ENCODE peak calls at places on chromosome 9, in four cellular contexts. One of them, this sample, is unnamed.

GRCh38 chr9:33498387-33498786 is 24.7 kb upstream of the NOL6 start:
- DNase-seq in uterus: no peak
- DNase-seq in HCT116: no peak
- DNase-seq in fibroblast of the aortic adventitia: peak; percentile 46
- DNase-seq in this sample: no peak

GRCh38 chr9:26158631-26159150 is 480.4 kb upstream of the TUSC1 start:
- DNase-seq in uterus: no peak
- DNase-seq in HCT116: no peak
- DNase-seq in fibroblast of the aortic adventitia: no peak
- DNase-seq in this sample: no peak

GRCh38 chr9:130680836-130681768 is 12.5 kb upstream of the EXOSC2 start:
- DNase-seq in uterus: peak; percentile 70
- DNase-seq in HCT116: peak; percentile 81
- DNase-seq in fibroblast of the aortic adventitia: peak; percentile 71
- DNase-seq in this sample: peak; percentile 84

GRCh38 chr9:10251490-10251889 is 361.3 kb downstream of the PTPRD start:
- DNase-seq in uterus: no peak
- DNase-seq in HCT116: no peak
- DNase-seq in fibroblast of the aortic adventitia: peak; percentile 23
- DNase-seq in this sample: peak; percentile 19

GRCh38 chr9:29974197-29974596 is 2400.9 kb upstream of the C9orf72 start:
- DNase-seq in uterus: no peak
- DNase-seq in HCT116: no peak
- DNase-seq in fibroblast of the aortic adventitia: no peak
- DNase-seq in this sample: no peak

GRCh38 chr9:127711226-127711701 is 4.2 kb downstream of the PTRH1 start:
- DNase-seq in uterus: no peak
- DNase-seq in HCT116: no peak
- DNase-seq in fibroblast of the aortic adventitia: no peak
- DNase-seq in this sample: no peak

GRCh38 chr9:95876595-95876994 is 1.1 kb downstream of the ERCC6L2 start:
- DNase-seq in uterus: no peak
- DNase-seq in HCT116: no peak
- DNase-seq in fibroblast of the aortic adventitia: peak; percentile 22
- DNase-seq in this sample: peak; percentile 42

GRCh38 chr9:85586684-85587083 is 155.1 kb downstream of the AGTPBP1 start:
- DNase-seq in uterus: no peak
- DNase-seq in HCT116: no peak
- DNase-seq in fibroblast of the aortic adventitia: no peak
- DNase-seq in this sample: no peak

GRCh38 chr9:132997591-132997990 is 19.1 kb downstream of the GFI1B start:
- DNase-seq in uterus: no peak
- DNase-seq in HCT116: no peak
- DNase-seq in fibroblast of the aortic adventitia: peak; percentile 51
- DNase-seq in this sample: peak; percentile 88

GRCh38 chr9:101458955-101459631 is 23.5 kb upstream of the ALDOB start:
- DNase-seq in uterus: no peak
- DNase-seq in HCT116: peak; percentile 79
- DNase-seq in fibroblast of the aortic adventitia: peak; percentile 86
- DNase-seq in this sample: peak; percentile 78

GRCh38 chr9:3939820-3940219 is 360.0 kb downstream of the GLIS3 start:
- DNase-seq in uterus: no peak
- DNase-seq in HCT116: no peak
- DNase-seq in fibroblast of the aortic adventitia: no peak
- DNase-seq in this sample: no peak

GRCh38 chr9:17422994-17423680 is 155.7 kb upstream of the SH3GL2 start:
- DNase-seq in uterus: no peak
- DNase-seq in HCT116: no peak
- DNase-seq in fibroblast of the aortic adventitia: no peak
- DNase-seq in this sample: no peak

GRCh38 chr9:86503281-86503680 is 149.1 kb upstream of the TUT7 start:
- DNase-seq in uterus: no peak
- DNase-seq in HCT116: no peak
- DNase-seq in fibroblast of the aortic adventitia: no peak
- DNase-seq in this sample: no peak

GRCh38 chr9:124306098-124306735 is 48.5 kb downstream of the NEK6 start:
- DNase-seq in uterus: no peak
- DNase-seq in HCT116: peak; percentile 54
- DNase-seq in fibroblast of the aortic adventitia: peak; percentile 87
- DNase-seq in this sample: peak; percentile 93

GRCh38 chr9:4299006-4299795 is 667 bp downstream of the GLIS3 start:
- DNase-seq in uterus: peak; percentile 46
- DNase-seq in HCT116: no peak
- DNase-seq in fibroblast of the aortic adventitia: peak; percentile 57
- DNase-seq in this sample: peak; percentile 68

GRCh38 chr9:34176089-34176488 is 2.8 kb upstream of the UBAP1 start:
- DNase-seq in uterus: no peak
- DNase-seq in HCT116: no peak
- DNase-seq in fibroblast of the aortic adventitia: no peak
- DNase-seq in this sample: no peak

GRCh38 chr9:112554516-112554915 is 67.9 kb downstream of the KIAA1958 start:
- DNase-seq in uterus: no peak
- DNase-seq in HCT116: no peak
- DNase-seq in fibroblast of the aortic adventitia: peak; percentile 19
- DNase-seq in this sample: no peak

GRCh38 chr9:18228101-18228500 is 245.9 kb upstream of the ADAMTSL1 start:
- DNase-seq in uterus: no peak
- DNase-seq in HCT116: no peak
- DNase-seq in fibroblast of the aortic adventitia: no peak
- DNase-seq in this sample: no peak

GRCh38 chr9:111514967-111515366 is 10.0 kb upstream of the ZNF483 start:
- DNase-seq in uterus: no peak
- DNase-seq in HCT116: no peak
- DNase-seq in fibroblast of the aortic adventitia: no peak
- DNase-seq in this sample: no peak

GRCh38 chr9:131008563-131008908 is 438 bp upstream of the LAMC3 start:
- DNase-seq in uterus: no peak
- DNase-seq in HCT116: no peak
- DNase-seq in fibroblast of the aortic adventitia: no peak
- DNase-seq in this sample: no peak

GRCh38 chr9:92534199-92535159 is 1.3 kb downstream of the ECM2 start:
- DNase-seq in uterus: no peak
- DNase-seq in HCT116: no peak
- DNase-seq in fibroblast of the aortic adventitia: peak; percentile 16
- DNase-seq in this sample: no peak

GRCh38 chr9:70566066-70566465 is 151.6 kb upstream of the KLF9 start:
- DNase-seq in uterus: no peak
- DNase-seq in HCT116: no peak
- DNase-seq in fibroblast of the aortic adventitia: no peak
- DNase-seq in this sample: no peak

GRCh38 chr9:86163503-86163902 is 64.1 kb upstream of the GOLM1 start:
- DNase-seq in uterus: no peak
- DNase-seq in HCT116: no peak
- DNase-seq in fibroblast of the aortic adventitia: no peak
- DNase-seq in this sample: no peak

GRCh38 chr9:136339173-136339957 is 12.0 kb downstream of the GPSM1 start:
- DNase-seq in uterus: peak; percentile 55
- DNase-seq in HCT116: no peak
- DNase-seq in fibroblast of the aortic adventitia: peak; percentile 69
- DNase-seq in this sample: peak; percentile 50
- H3K4me3 ChIP-seq in uterus: no peak overlapping the region
- H3K4me3 ChIP-seq in HCT116: no peak overlapping the region
- H3K4me3 ChIP-seq in fibroblast of the aortic adventitia: no peak overlapping the region
- H3K4me3 ChIP-seq in this sample: no peak overlapping the region

GRCh38 chr9:136093995-136094881 is 851 bp downstream of the NACC2 start:
- DNase-seq in uterus: peak; percentile 81
- DNase-seq in HCT116: peak; percentile 32
- DNase-seq in fibroblast of the aortic adventitia: peak; percentile 52
- DNase-seq in this sample: peak; percentile 79
- TF ChIP-seq CTCF in uterus: no peak
- TF ChIP-seq CTCF in HCT116: no peak
- TF ChIP-seq CTCF in fibroblast of the aortic adventitia: no peak
- TF ChIP-seq CTCF in this sample: no peak

GRCh38 chr9:107286057-107286456 is 3.0 kb downstream of the RAD23B start:
- DNase-seq in uterus: no peak
- DNase-seq in HCT116: no peak
- DNase-seq in fibroblast of the aortic adventitia: peak; percentile 19
- DNase-seq in this sample: peak; percentile 44

GRCh38 chr9:107282759-107283620 is at the start of gene RAD23B:
- DNase-seq in uterus: peak; percentile 99
- DNase-seq in HCT116: peak; percentile 94
- DNase-seq in fibroblast of the aortic adventitia: peak; percentile 98
- DNase-seq in this sample: peak; percentile 99

GRCh38 chr9:107283621-107284616 is 840 bp downstream of the RAD23B start:
- DNase-seq in uterus: peak; percentile 64
- DNase-seq in HCT116: peak; percentile 51
- DNase-seq in fibroblast of the aortic adventitia: peak; percentile 58
- DNase-seq in this sample: peak; percentile 71

GRCh38 chr9:107284636-107285035 is 1.6 kb downstream of the RAD23B start:
- DNase-seq in uterus: no peak
- DNase-seq in HCT116: no peak
- DNase-seq in fibroblast of the aortic adventitia: no peak
- DNase-seq in this sample: no peak

GRCh38 chr9:107285292-107285691 is 2.2 kb downstream of the RAD23B start:
- DNase-seq in uterus: no peak
- DNase-seq in HCT116: no peak
- DNase-seq in fibroblast of the aortic adventitia: no peak
- DNase-seq in this sample: no peak
- H3K4me3 ChIP-seq in uterus: peak overlapping the region; percentile 98
- H3K4me3 ChIP-seq in HCT116: peak overlapping the region; percentile 95
- H3K4me3 ChIP-seq in fibroblast of the aortic adventitia: peak overlapping the region; percentile 88
- H3K4me3 ChIP-seq in this sample: peak overlapping the region; percentile 94

GRCh38 chr9:121618504-121618903 is 32.9 kb upstream of the DAB2IP start:
- DNase-seq in uterus: no peak
- DNase-seq in HCT116: no peak
- DNase-seq in fibroblast of the aortic adventitia: no peak
- DNase-seq in this sample: no peak

GRCh38 chr9:121619989-121620673 is 31.3 kb upstream of the DAB2IP start:
- DNase-seq in uterus: no peak
- DNase-seq in HCT116: no peak
- DNase-seq in fibroblast of the aortic adventitia: no peak
- DNase-seq in this sample: no peak

GRCh38 chr9:121622842-121623203 is 28.6 kb upstream of the DAB2IP start:
- DNase-seq in uterus: no peak
- DNase-seq in HCT116: no peak
- DNase-seq in fibroblast of the aortic adventitia: no peak
- DNase-seq in this sample: peak; percentile 36

GRCh38 chr9:121619566-121619965 is 31.9 kb upstream of the DAB2IP start:
- DNase-seq in uterus: no peak
- DNase-seq in HCT116: no peak
- DNase-seq in fibroblast of the aortic adventitia: no peak
- DNase-seq in this sample: no peak

DNA sequence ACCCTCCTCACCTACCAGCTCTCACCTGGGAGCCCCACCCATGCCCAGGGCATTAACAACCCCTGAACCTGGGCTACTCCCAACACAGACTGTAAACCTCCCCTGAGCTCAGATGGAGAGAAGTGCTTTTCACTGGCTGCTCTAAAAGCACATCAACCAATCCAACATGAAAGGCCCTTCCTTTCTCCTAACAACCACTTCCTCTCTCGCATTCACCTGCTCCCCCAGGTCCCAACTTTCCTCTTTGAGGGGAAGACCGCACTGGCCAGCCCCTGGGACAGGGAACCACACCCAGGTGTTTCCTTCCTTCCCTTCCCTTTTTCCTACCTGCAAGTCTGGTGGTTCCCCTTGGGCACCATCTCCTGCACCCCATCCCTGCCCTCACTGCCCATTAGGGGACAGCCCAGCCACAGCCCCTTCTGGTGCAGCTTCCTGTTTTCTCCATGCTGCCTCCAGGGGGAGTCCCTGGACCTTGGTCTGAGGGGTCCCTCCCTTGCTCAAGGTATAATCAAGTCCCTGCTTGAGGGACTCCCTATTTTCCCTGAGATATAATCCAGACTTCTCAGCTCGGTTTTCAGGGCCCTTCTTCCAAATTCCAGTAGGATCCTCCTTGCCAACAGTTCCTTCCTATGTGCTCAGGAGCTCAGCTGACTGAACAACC is 30.5 kb upstream of the DAB2IP start:
- DNase-seq in uterus: no peak
- DNase-seq in HCT116: no peak
- DNase-seq in fibroblast of the aortic adventitia: no peak
- DNase-seq in this sample: peak; percentile 29
- TF ChIP-seq CTCF in uterus: peak; percentile 46
- TF ChIP-seq CTCF in HCT116: peak; percentile 59
- TF ChIP-seq CTCF in fibroblast of the aortic adventitia: peak; percentile 56
- TF ChIP-seq CTCF in this sample: peak; percentile 60

GRCh38 chr9:76877961-76878360 is 28.0 kb downstream of the PRUNE2 start:
- DNase-seq in uterus: no peak
- DNase-seq in HCT116: no peak
- DNase-seq in fibroblast of the aortic adventitia: no peak
- DNase-seq in this sample: no peak

GRCh38 chr9:76868897-76869296 is 37.0 kb downstream of the PRUNE2 start:
- DNase-seq in uterus: no peak
- DNase-seq in HCT116: no peak
- DNase-seq in fibroblast of the aortic adventitia: no peak
- DNase-seq in this sample: no peak

GRCh38 chr9:76876098-76876497 is 29.8 kb downstream of the PRUNE2 start:
- DNase-seq in uterus: no peak
- DNase-seq in HCT116: no peak
- DNase-seq in fibroblast of the aortic adventitia: peak; percentile 60
- DNase-seq in this sample: no peak

GRCh38 chr9:76873821-76874220 is 32.1 kb downstream of the PRUNE2 start:
- DNase-seq in uterus: no peak
- DNase-seq in HCT116: no peak
- DNase-seq in fibroblast of the aortic adventitia: no peak
- DNase-seq in this sample: no peak

DNA sequence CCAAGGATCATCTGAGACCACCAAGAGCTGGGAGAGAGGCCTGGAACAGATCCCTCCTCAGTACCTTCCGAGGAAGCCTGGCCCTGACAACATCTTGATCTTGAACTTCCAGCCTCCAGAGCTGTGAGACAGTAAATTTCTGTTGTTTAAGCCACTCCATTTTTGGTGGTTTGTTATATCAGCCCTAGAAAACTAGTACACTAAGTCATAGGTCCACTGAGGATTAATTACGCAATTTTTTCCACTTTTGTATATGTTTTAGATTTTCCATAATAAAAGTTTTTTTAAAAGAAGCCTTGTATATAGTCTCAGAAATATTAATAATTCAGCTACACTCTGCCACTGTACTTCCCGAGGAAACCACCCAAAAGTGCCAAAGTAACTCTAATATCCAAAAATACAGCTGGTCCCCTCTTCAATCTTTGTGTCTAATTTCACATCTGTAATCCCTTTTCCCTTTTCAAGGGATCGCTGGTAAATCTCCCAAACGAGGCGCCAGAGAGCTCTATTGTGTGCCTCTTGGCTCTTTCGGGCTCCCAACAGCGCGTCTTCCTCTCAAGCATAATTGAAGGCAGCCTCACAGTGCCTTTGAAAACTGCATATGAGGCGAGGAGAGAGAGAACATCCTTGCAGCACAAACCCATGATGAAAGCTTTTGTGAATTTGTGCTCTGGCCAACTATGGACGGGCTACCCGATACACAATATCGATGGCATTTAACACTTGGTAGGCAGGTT is 32.7 kb downstream of the PRUNE2 start:
- DNase-seq in uterus: no peak
- DNase-seq in HCT116: no peak
- DNase-seq in fibroblast of the aortic adventitia: peak; percentile 56
- DNase-seq in this sample: no peak
- H3K4me3 ChIP-seq in uterus: no peak overlapping the region
- H3K4me3 ChIP-seq in HCT116: no peak overlapping the region
- H3K4me3 ChIP-seq in fibroblast of the aortic adventitia: no peak overlapping the region
- H3K4me3 ChIP-seq in this sample: no peak overlapping the region

This sample was measured in fibroblast of villous mesenchyme.